ENCODE peak calls at places on chromosomes 16 and 17, in seven cellular contexts. Q is AG10803, T is B cell, A is mesendoderm, D is SW 1271, S is brain microvascular endothelial cell, F is NCI-H524. W is an unnamed sample.
A peak's percentile ranks its signal among the peaks of the same experiment; 100 is the strongest.

GRCh38 chr17:58191259-58191896 is 1.1 kb upstream of the EPX start:
- DNase-seq in Q (no peak), T (no peak), A (peak; percentile 25), D (no peak), S (no peak), F (no peak), W (no peak)

GRCh38 chr16:53636978-53637377 is 66.7 kb downstream of the RPGRIP1L start:
- DNase-seq in Q (no peak), T (no peak), A (no peak), D (no peak), S (no peak), F (no peak), W (no peak)

GRCh38 chr17:68576811-68577551 is 24.2 kb downstream of the FAM20A start:
- DNase-seq in Q (peak; percentile 91), T (no peak), A (no peak), D (no peak), S (no peak), F (no peak), W (no peak)

GRCh38 chr17:48209973-48210372 is 102.4 kb downstream of the SNX11 start:
- DNase-seq in Q (no peak), T (no peak), A (no peak), D (no peak), S (no peak), F (no peak), W (no peak)

GRCh38 chr16:65200374-65200773 is 78.5 kb upstream of the CDH11 start:
- DNase-seq in Q (no peak), T (no peak), A (no peak), D (no peak), S (no peak), F (no peak), W (no peak)

GRCh38 chr17:76826290-76827138 is 41.7 kb upstream of the MGAT5B start:
- DNase-seq in Q (no peak), T (no peak), A (no peak), D (no peak), S (no peak), F (no peak), W (no peak)

GRCh38 chr17:61412860-61413653 is 13.4 kb downstream of the TBX2 start:
- DNase-seq in Q (no peak), T (no peak), A (peak; percentile 57), D (no peak), S (no peak), F (peak; percentile 44), W (peak; percentile 23)

GRCh38 chr17:48002920-48003685 is 32.2 kb downstream of the CDK5RAP3 start:
- DNase-seq in Q (no peak), T (no peak), A (no peak), D (no peak), S (peak; percentile 21), F (peak; percentile 90), W (no peak)

GRCh38 chr16:11989238-11990160 is 13.0 kb downstream of the SNX29 start:
- DNase-seq in Q (no peak), T (no peak), A (no peak), D (no peak), S (no peak), F (peak; percentile 82), W (no peak)

GRCh38 chr17:55286681-55287589 is 22.2 kb downstream of the HLF start:
- DNase-seq in Q (peak; percentile 33), T (no peak), A (no peak), D (no peak), S (peak; percentile 56), F (no peak), W (no peak)

GRCh38 chr16:72860726-72861562 is 187.0 kb downstream of the ZFHX3 start:
- DNase-seq in Q (no peak), T (no peak), A (no peak), D (no peak), S (no peak), F (peak; percentile 75), W (no peak)

GRCh38 chr16:31477220-31478216 is 5.4 kb upstream of the SLC5A2 start:
- DNase-seq in Q (no peak), T (peak; percentile 51), A (peak; percentile 87), D (no peak), S (no peak), F (no peak), W (peak; percentile 71)

GRCh38 chr17:78307887-78308633 is 51.8 kb downstream of the SOCS3 start:
- DNase-seq in Q (no peak), T (no peak), A (peak; percentile 88), D (no peak), S (no peak), F (no peak), W (no peak)

GRCh38 chr17:73010414-73010813 is 82.1 kb downstream of the SLC39A11 start:
- DNase-seq in Q (no peak), T (no peak), A (no peak), D (no peak), S (no peak), F (no peak), W (no peak)

GRCh38 chr17:64205804-64206203 is 57.3 kb downstream of the TEX2 start:
- DNase-seq in Q (no peak), T (no peak), A (no peak), D (no peak), S (no peak), F (no peak), W (no peak)

GRCh38 chr17:81231121-81231645 is 7.7 kb downstream of the TEPSIN start:
- DNase-seq in Q (no peak), T (no peak), A (no peak), D (no peak), S (no peak), F (no peak), W (no peak)

GRCh38 chr16:76235025-76235424 is 42.2 kb upstream of the CNTNAP4 start:
- DNase-seq in Q (no peak), T (no peak), A (no peak), D (no peak), S (no peak), F (no peak), W (no peak)

GRCh38 chr16:68086336-68086821 is 1.2 kb downstream of the NFATC3 start:
- DNase-seq in Q (peak; percentile 42), T (no peak), A (peak; percentile 44), D (peak; percentile 56), S (no peak), F (peak; percentile 43), W (no peak)

GRCh38 chr17:73787721-73788051 is 143.4 kb upstream of the SDK2 start:
- DNase-seq in Q (no peak), T (no peak), A (no peak), D (no peak), S (no peak), F (no peak), W (no peak)

GRCh38 chr17:75267403-75268232 is 3.4 kb downstream of the MIF4GD start:
- DNase-seq in Q (no peak), T (peak; percentile 24), A (peak; percentile 85), D (no peak), S (no peak), F (peak; percentile 42), W (no peak)

GRCh38 chr17:4536742-4537411 is 18.3 kb downstream of the MYBBP1A start:
- DNase-seq in Q (peak; percentile 25), T (no peak), A (peak; percentile 34), D (no peak), S (no peak), F (peak; percentile 47), W (no peak)

GRCh38 chr16:53848277-53848942 is 144.5 kb downstream of the FTO start:
- DNase-seq in Q (no peak), T (no peak), A (no peak), D (no peak), S (no peak), F (no peak), W (no peak)

GRCh38 chr16:49484454-49484853 is 110.8 kb downstream of the C16orf78 start:
- DNase-seq in Q (no peak), T (no peak), A (peak; percentile 73), D (no peak), S (no peak), F (peak; percentile 35), W (peak; percentile 73)

GRCh38 chr17:20613905-20614304 is 34.4 kb downstream of the CDRT15L2 start:
- DNase-seq in Q (no peak), T (no peak), A (no peak), D (no peak), S (no peak), F (no peak), W (no peak)

GRCh38 chr17:82848022-82848592 is 8.3 kb upstream of the ZNF750 start:
- DNase-seq in Q (peak; percentile 9), T (no peak), A (no peak), D (no peak), S (peak; percentile 20), F (no peak), W (no peak)

GRCh38 chr17:35801583-35802224 is 6.3 kb upstream of the MMP28 start:
- DNase-seq in Q (peak; percentile 88), T (peak; percentile 69), A (no peak), D (no peak), S (no peak), F (peak; percentile 80), W (no peak)

GRCh38 chr16:56115817-56116576 is 75.3 kb upstream of the GNAO1 start:
- DNase-seq in Q (peak; percentile 6), T (no peak), A (peak; percentile 64), D (no peak), S (no peak), F (peak; percentile 50), W (no peak)